ENCODE peak calls at places on chromosomes 3 and 15, in eight cellular contexts. One of them, this sample, is unnamed.

GRCh38 chr3:142086581-142087090 is 62.7 kb downstream of the TFDP2 start:
- DNase-seq in natural killer cell: no peak
- DNase-seq in epithelial cell of proximal tubule: no peak
- DNase-seq in fibroblast of the aortic adventitia: no peak
- DNase-seq in astrocyte: no peak
- DNase-seq in left lung: no peak
- DNase-seq in endodermal cell: no peak
- DNase-seq in astrocyte of the spinal cord: no peak
- DNase-seq in this sample: no peak

GRCh38 chr15:72809329-72809728 is 25.8 kb upstream of the ADPGK start:
- DNase-seq in astrocyte: no peak
- DNase-seq in epithelial cell of proximal tubule: no peak
- DNase-seq in astrocyte of the spinal cord: no peak
- DNase-seq in natural killer cell: peak
- DNase-seq in fibroblast of the aortic adventitia: no peak
- DNase-seq in left lung: no peak
- DNase-seq in endodermal cell: no peak
- DNase-seq in this sample: no peak

GRCh38 chr3:99635348-99635747 is 3.0 kb upstream of the COL8A1 start:
- DNase-seq in astrocyte: no peak
- DNase-seq in epithelial cell of proximal tubule: no peak
- DNase-seq in astrocyte of the spinal cord: no peak
- DNase-seq in fibroblast of the aortic adventitia: no peak
- DNase-seq in left lung: no peak
- DNase-seq in natural killer cell: no peak
- DNase-seq in endodermal cell: no peak
- DNase-seq in this sample: no peak

GRCh38 chr3:15460891-15461524 is 33.6 kb downstream of the EAF1 start:
- DNase-seq in natural killer cell: no peak
- DNase-seq in fibroblast of the aortic adventitia: no peak
- DNase-seq in endodermal cell: no peak
- DNase-seq in astrocyte: no peak
- DNase-seq in epithelial cell of proximal tubule: no peak
- DNase-seq in astrocyte of the spinal cord: no peak
- DNase-seq in left lung: no peak
- DNase-seq in this sample: no peak

GRCh38 chr3:9976736-9977709 is 9.6 kb downstream of the EMC3 start:
- DNase-seq in astrocyte of the spinal cord: peak
- DNase-seq in epithelial cell of proximal tubule: peak
- DNase-seq in endodermal cell: no peak
- DNase-seq in natural killer cell: no peak
- DNase-seq in fibroblast of the aortic adventitia: peak
- DNase-seq in left lung: no peak
- DNase-seq in astrocyte: peak
- DNase-seq in this sample: no peak

GRCh38 chr3:84968701-84969235 is 10.0 kb downstream of the CADM2 start:
- DNase-seq in fibroblast of the aortic adventitia: no peak
- DNase-seq in astrocyte of the spinal cord: no peak
- DNase-seq in astrocyte: no peak
- DNase-seq in epithelial cell of proximal tubule: no peak
- DNase-seq in endodermal cell: no peak
- DNase-seq in left lung: no peak
- DNase-seq in natural killer cell: no peak
- DNase-seq in this sample: no peak

GRCh38 chr15:46413799-46414198 is 779.0 kb downstream of the SQOR start:
- DNase-seq in epithelial cell of proximal tubule: peak
- DNase-seq in astrocyte: peak
- DNase-seq in fibroblast of the aortic adventitia: no peak
- DNase-seq in natural killer cell: no peak
- DNase-seq in astrocyte of the spinal cord: no peak
- DNase-seq in left lung: no peak
- DNase-seq in endodermal cell: no peak
- DNase-seq in this sample: no peak

GRCh38 chr3:102532901-102533300 is 98.1 kb downstream of the ZPLD1 start:
- DNase-seq in astrocyte: peak
- DNase-seq in epithelial cell of proximal tubule: no peak
- DNase-seq in natural killer cell: no peak
- DNase-seq in astrocyte of the spinal cord: no peak
- DNase-seq in fibroblast of the aortic adventitia: peak
- DNase-seq in endodermal cell: no peak
- DNase-seq in left lung: no peak
- DNase-seq in this sample: no peak

GRCh38 chr15:62896969-62897486 is 145.5 kb upstream of the TPM1 start:
- DNase-seq in epithelial cell of proximal tubule: peak
- DNase-seq in astrocyte: peak
- DNase-seq in astrocyte of the spinal cord: peak
- DNase-seq in left lung: peak
- DNase-seq in fibroblast of the aortic adventitia: peak
- DNase-seq in natural killer cell: no peak
- DNase-seq in endodermal cell: no peak
- DNase-seq in this sample: peak

GRCh38 chr3:87413821-87414220 is 137.4 kb upstream of the POU1F1 start:
- DNase-seq in natural killer cell: no peak
- DNase-seq in endodermal cell: no peak
- DNase-seq in fibroblast of the aortic adventitia: peak
- DNase-seq in astrocyte: peak
- DNase-seq in astrocyte of the spinal cord: peak
- DNase-seq in left lung: no peak
- DNase-seq in epithelial cell of proximal tubule: no peak
- DNase-seq in this sample: no peak

GRCh38 chr3:42013652-42014442 is 51.9 kb upstream of the ULK4 start:
- DNase-seq in astrocyte: no peak
- DNase-seq in natural killer cell: peak
- DNase-seq in endodermal cell: peak
- DNase-seq in left lung: peak
- DNase-seq in astrocyte of the spinal cord: no peak
- DNase-seq in epithelial cell of proximal tubule: no peak
- DNase-seq in fibroblast of the aortic adventitia: no peak
- DNase-seq in this sample: peak

GRCh38 chr15:73704869-73705645 is 20.9 kb downstream of the CD276 start:
- DNase-seq in epithelial cell of proximal tubule: no peak
- DNase-seq in astrocyte: no peak
- DNase-seq in natural killer cell: peak
- DNase-seq in fibroblast of the aortic adventitia: peak
- DNase-seq in left lung: peak
- DNase-seq in endodermal cell: peak
- DNase-seq in astrocyte of the spinal cord: peak
- DNase-seq in this sample: peak

GRCh38 chr3:122859021-122859805 is 64.3 kb downstream of the SLC49A4 start:
- DNase-seq in natural killer cell: no peak
- DNase-seq in fibroblast of the aortic adventitia: no peak
- DNase-seq in astrocyte: no peak
- DNase-seq in astrocyte of the spinal cord: no peak
- DNase-seq in endodermal cell: no peak
- DNase-seq in left lung: no peak
- DNase-seq in epithelial cell of proximal tubule: no peak
- DNase-seq in this sample: no peak

GRCh38 chr3:195896361-195897080 is 11.8 kb downstream of the TNK2 start:
- DNase-seq in epithelial cell of proximal tubule: no peak
- DNase-seq in astrocyte of the spinal cord: peak
- DNase-seq in natural killer cell: no peak
- DNase-seq in astrocyte: peak
- DNase-seq in endodermal cell: peak
- DNase-seq in left lung: peak
- DNase-seq in fibroblast of the aortic adventitia: peak
- DNase-seq in this sample: no peak

GRCh38 chr15:65580287-65580686 is 30.6 kb downstream of the INTS14 start:
- DNase-seq in astrocyte: peak
- DNase-seq in endodermal cell: peak
- DNase-seq in astrocyte of the spinal cord: peak
- DNase-seq in natural killer cell: no peak
- DNase-seq in epithelial cell of proximal tubule: no peak
- DNase-seq in fibroblast of the aortic adventitia: peak
- DNase-seq in left lung: no peak
- DNase-seq in this sample: no peak

GRCh38 chr3:190534386-190534785 is 20.5 kb downstream of the IL1RAP start:
- DNase-seq in endodermal cell: no peak
- DNase-seq in epithelial cell of proximal tubule: no peak
- DNase-seq in astrocyte: peak
- DNase-seq in natural killer cell: no peak
- DNase-seq in astrocyte of the spinal cord: no peak
- DNase-seq in fibroblast of the aortic adventitia: no peak
- DNase-seq in left lung: no peak
- DNase-seq in this sample: no peak

GRCh38 chr15:85756411-85757072 is 38.2 kb downstream of the KLHL25 start:
- DNase-seq in fibroblast of the aortic adventitia: no peak
- DNase-seq in endodermal cell: no peak
- DNase-seq in natural killer cell: no peak
- DNase-seq in left lung: peak
- DNase-seq in astrocyte: no peak
- DNase-seq in astrocyte of the spinal cord: no peak
- DNase-seq in epithelial cell of proximal tubule: no peak
- DNase-seq in this sample: no peak

GRCh38 chr3:159783780-159784747 is 204.6 kb upstream of the IL12A start:
- DNase-seq in epithelial cell of proximal tubule: peak
- DNase-seq in endodermal cell: no peak
- DNase-seq in left lung: no peak
- DNase-seq in natural killer cell: no peak
- DNase-seq in astrocyte of the spinal cord: no peak
- DNase-seq in fibroblast of the aortic adventitia: no peak
- DNase-seq in astrocyte: peak
- DNase-seq in this sample: no peak

GRCh38 chr3:13025090-13025489 is 48.1 kb downstream of the IQSEC1 start:
- DNase-seq in endodermal cell: no peak
- DNase-seq in epithelial cell of proximal tubule: no peak
- DNase-seq in left lung: peak
- DNase-seq in natural killer cell: no peak
- DNase-seq in fibroblast of the aortic adventitia: peak
- DNase-seq in astrocyte: peak
- DNase-seq in astrocyte of the spinal cord: peak
- DNase-seq in this sample: no peak

GRCh38 chr3:155232605-155233004 is 60.9 kb downstream of the STRIT1 start:
- DNase-seq in left lung: no peak
- DNase-seq in fibroblast of the aortic adventitia: peak
- DNase-seq in epithelial cell of proximal tubule: peak
- DNase-seq in astrocyte of the spinal cord: peak
- DNase-seq in natural killer cell: no peak
- DNase-seq in astrocyte: peak
- DNase-seq in endodermal cell: no peak
- DNase-seq in this sample: no peak

GRCh38 chr15:70701891-70702568 is 61.3 kb downstream of the UACA start:
- DNase-seq in astrocyte of the spinal cord: peak
- DNase-seq in astrocyte: peak
- DNase-seq in natural killer cell: no peak
- DNase-seq in left lung: no peak
- DNase-seq in epithelial cell of proximal tubule: peak
- DNase-seq in fibroblast of the aortic adventitia: peak
- DNase-seq in endodermal cell: no peak
- DNase-seq in this sample: no peak

GRCh38 chr15:58244546-58244945 is 106.4 kb downstream of the AQP9 start:
- DNase-seq in left lung: no peak
- DNase-seq in natural killer cell: no peak
- DNase-seq in astrocyte: no peak
- DNase-seq in astrocyte of the spinal cord: no peak
- DNase-seq in fibroblast of the aortic adventitia: no peak
- DNase-seq in epithelial cell of proximal tubule: no peak
- DNase-seq in endodermal cell: no peak
- DNase-seq in this sample: no peak

GRCh38 chr15:58246041-58246440 is 107.9 kb downstream of the AQP9 start:
- DNase-seq in fibroblast of the aortic adventitia: no peak
- DNase-seq in astrocyte: no peak
- DNase-seq in endodermal cell: no peak
- DNase-seq in left lung: no peak
- DNase-seq in astrocyte of the spinal cord: no peak
- DNase-seq in epithelial cell of proximal tubule: no peak
- DNase-seq in natural killer cell: no peak
- DNase-seq in this sample: no peak

GRCh38 chr15:58240191-58240932 is 102.2 kb downstream of the AQP9 start:
- DNase-seq in left lung: no peak
- DNase-seq in astrocyte: no peak
- DNase-seq in natural killer cell: no peak
- DNase-seq in astrocyte of the spinal cord: no peak
- DNase-seq in fibroblast of the aortic adventitia: no peak
- DNase-seq in endodermal cell: no peak
- DNase-seq in epithelial cell of proximal tubule: no peak
- DNase-seq in this sample: no peak

GRCh38 chr15:58243083-58243482 is 104.9 kb downstream of the AQP9 start:
- DNase-seq in astrocyte: no peak
- DNase-seq in left lung: no peak
- DNase-seq in astrocyte of the spinal cord: no peak
- DNase-seq in natural killer cell: no peak
- DNase-seq in epithelial cell of proximal tubule: no peak
- DNase-seq in fibroblast of the aortic adventitia: no peak
- DNase-seq in endodermal cell: no peak
- DNase-seq in this sample: no peak

GRCh38 chr15:58241872-58242271 is 103.7 kb downstream of the AQP9 start:
- DNase-seq in fibroblast of the aortic adventitia: no peak
- DNase-seq in astrocyte: no peak
- DNase-seq in endodermal cell: no peak
- DNase-seq in left lung: no peak
- DNase-seq in epithelial cell of proximal tubule: no peak
- DNase-seq in natural killer cell: no peak
- DNase-seq in astrocyte of the spinal cord: no peak
- DNase-seq in this sample: no peak
- TF ChIP-seq CTCF in fibroblast of the aortic adventitia: peak
- TF ChIP-seq CTCF in astrocyte: no peak
- TF ChIP-seq CTCF in endodermal cell: peak
- TF ChIP-seq CTCF in left lung: no peak
- TF ChIP-seq CTCF in epithelial cell of proximal tubule: no peak
- TF ChIP-seq CTCF in natural killer cell: no peak
- TF ChIP-seq CTCF in astrocyte of the spinal cord: peak
- TF ChIP-seq CTCF in this sample: no peak

GRCh38 chr3:157066335-157067071 is 93.4 kb downstream of the CCNL1 start:
- DNase-seq in astrocyte of the spinal cord: peak
- DNase-seq in fibroblast of the aortic adventitia: peak
- DNase-seq in epithelial cell of proximal tubule: no peak
- DNase-seq in astrocyte: peak
- DNase-seq in natural killer cell: no peak
- DNase-seq in endodermal cell: peak
- DNase-seq in left lung: no peak
- DNase-seq in this sample: no peak
- TF ChIP-seq CTCF in astrocyte of the spinal cord: no peak
- TF ChIP-seq CTCF in fibroblast of the aortic adventitia: no peak
- TF ChIP-seq CTCF in epithelial cell of proximal tubule: no peak
- TF ChIP-seq CTCF in astrocyte: no peak
- TF ChIP-seq CTCF in natural killer cell: no peak
- TF ChIP-seq CTCF in endodermal cell: no peak
- TF ChIP-seq CTCF in left lung: no peak
- TF ChIP-seq CTCF in this sample: no peak

GRCh38 chr3:52792413-52792812 is 2.2 kb upstream of the ITIH3 start:
- DNase-seq in astrocyte: no peak
- DNase-seq in left lung: peak
- DNase-seq in fibroblast of the aortic adventitia: no peak
- DNase-seq in epithelial cell of proximal tubule: no peak
- DNase-seq in endodermal cell: peak
- DNase-seq in astrocyte of the spinal cord: no peak
- DNase-seq in natural killer cell: no peak
- DNase-seq in this sample: no peak
- TF ChIP-seq CTCF in astrocyte: no peak
- TF ChIP-seq CTCF in left lung: no peak
- TF ChIP-seq CTCF in fibroblast of the aortic adventitia: no peak
- TF ChIP-seq CTCF in epithelial cell of proximal tubule: no peak
- TF ChIP-seq CTCF in endodermal cell: peak
- TF ChIP-seq CTCF in astrocyte of the spinal cord: peak
- TF ChIP-seq CTCF in natural killer cell: no peak
- TF ChIP-seq CTCF in this sample: no peak

DNA sequence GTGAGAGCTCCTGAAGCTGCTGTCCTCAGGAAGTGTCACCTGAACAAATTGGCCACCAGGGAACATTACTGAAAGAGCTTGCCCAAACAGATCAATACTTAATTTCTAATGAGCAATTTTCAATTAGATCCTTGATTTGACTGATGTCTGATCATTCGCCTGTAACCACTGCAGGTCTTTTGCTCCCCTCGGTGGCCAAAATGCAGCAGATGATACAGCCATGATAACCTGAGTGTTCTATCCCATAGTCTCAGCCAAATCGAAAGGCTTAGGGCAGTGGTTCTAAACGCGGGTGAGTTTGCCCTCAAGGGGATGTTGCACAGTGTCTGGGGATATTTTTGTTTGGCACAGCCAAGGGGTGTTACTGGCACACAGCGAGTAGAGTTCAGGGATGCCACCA is 57.7 kb upstream of the MEX3B start:
- DNase-seq in natural killer cell: no peak
- DNase-seq in astrocyte: no peak
- DNase-seq in fibroblast of the aortic adventitia: no peak
- DNase-seq in epithelial cell of proximal tubule: no peak
- DNase-seq in astrocyte of the spinal cord: no peak
- DNase-seq in left lung: no peak
- DNase-seq in endodermal cell: no peak
- DNase-seq in this sample: no peak
- TF ChIP-seq CTCF in natural killer cell: no peak
- TF ChIP-seq CTCF in astrocyte: no peak
- TF ChIP-seq CTCF in fibroblast of the aortic adventitia: no peak
- TF ChIP-seq CTCF in epithelial cell of proximal tubule: peak
- TF ChIP-seq CTCF in astrocyte of the spinal cord: peak
- TF ChIP-seq CTCF in left lung: no peak
- TF ChIP-seq CTCF in endodermal cell: peak
- TF ChIP-seq CTCF in this sample: no peak